ENCODE peak calls at places on chromosome 1, in eight cellular contexts. N is body of pancreas, X is fibroblast of lung, T is breast epithelium, G is psoas muscle, S is transverse colon, H is AG04450, Y is neural progenitor cell. C is an unnamed sample.

GRCh38 chr1:60458111-60458510 is 384.5 kb upstream of the C1orf87 start:
- DNase-seq in X (no peak), G (no peak), S (no peak), N (no peak), Y (no peak), H (no peak), T (no peak), C (no peak)

GRCh38 chr1:246324711-246325110 is 182.4 kb downstream of the SMYD3 start:
- DNase-seq in X (peak; percentile 48), H (no peak), T (no peak), Y (peak; percentile 14), N (no peak), G (no peak), S (no peak), C (no peak)

GRCh38 chr1:227893696-227894305 is 53.9 kb downstream of the WNT9A start:
- DNase-seq in N (peak; percentile 5), H (no peak), G (no peak), S (no peak), T (peak; percentile 57), X (no peak), Y (peak; percentile 2), C (peak; percentile 32)

GRCh38 chr1:30179942-30180543 is 543.3 kb downstream of the MATN1 start:
- DNase-seq in G (no peak), H (no peak), T (no peak), N (no peak), S (no peak), Y (no peak), X (no peak), C (no peak)

GRCh38 chr1:25661043-25661807 is 44.6 kb downstream of the MAN1C1 start:
- DNase-seq in H (no peak), Y (peak; percentile 58), S (no peak), X (no peak), T (no peak), G (no peak), N (no peak), C (no peak)

GRCh38 chr1:914253-914890 is 9.4 kb upstream of the SAMD11 start:
- DNase-seq in S (no peak), H (no peak), Y (no peak), T (no peak), G (peak; percentile 11), N (no peak), X (no peak), C (no peak)

GRCh38 chr1:119321661-119322419 is 46.7 kb upstream of the HAO2 start:
- DNase-seq in X (no peak), N (no peak), H (no peak), Y (no peak), T (no peak), G (no peak), S (no peak), C (no peak)

GRCh38 chr1:24961334-24961733 is 31.3 kb upstream of the RUNX3 start:
- DNase-seq in Y (no peak), X (no peak), G (no peak), N (no peak), T (no peak), H (no peak), S (no peak), C (no peak)

GRCh38 chr1:229563241-229563640 is 4.7 kb upstream of the ABCB10 start:
- DNase-seq in N (no peak), Y (peak; percentile 69), H (no peak), X (no peak), T (no peak), S (no peak), G (no peak), C (no peak)

GRCh38 chr1:115238336-115239147 is 99.5 kb downstream of the NGF start:
- DNase-seq in Y (no peak), T (no peak), N (peak; percentile 44), X (peak; percentile 39), G (no peak), S (no peak), H (no peak), C (no peak)

GRCh38 chr1:156004843-156005593 is 15.7 kb downstream of the SSR2 start:
- DNase-seq in H (no peak), S (peak; percentile 53), N (no peak), T (no peak), X (no peak), G (no peak), Y (no peak), C (no peak)

GRCh38 chr1:112172294-112172882 is 182.9 kb upstream of the KCND3 start:
- DNase-seq in H (peak; percentile 1), T (no peak), N (peak; percentile 51), X (peak; percentile 27), Y (peak; percentile 90), S (no peak), G (peak; percentile 17), C (peak; percentile 35)

GRCh38 chr1:3068400-3069361 is at the start of gene PRDM16:
- DNase-seq in Y (peak; percentile 89), G (peak; percentile 21), N (peak; percentile 74), S (no peak), X (peak; percentile 69), H (no peak), T (no peak), C (peak; percentile 84)

GRCh38 chr1:167602840-167603239 is 27.2 kb upstream of the RCSD1 start:
- DNase-seq in Y (no peak), T (no peak), G (no peak), N (no peak), X (no peak), S (no peak), H (no peak), C (no peak)

GRCh38 chr1:159929155-159930051 is 4.1 kb upstream of the TAGLN2 start:
- DNase-seq in N (peak; percentile 93), T (no peak), S (no peak), G (no peak), H (no peak), X (no peak), Y (peak; percentile 44), C (no peak)

GRCh38 chr1:168734946-168735345 is 5.9 kb upstream of the DPT start:
- DNase-seq in Y (no peak), T (no peak), H (no peak), X (no peak), S (no peak), G (no peak), N (no peak), C (no peak)

GRCh38 chr1:172343246-172344099 is 77.0 kb upstream of the C1orf105 start:
- DNase-seq in X (peak; percentile 91), N (no peak), S (no peak), G (no peak), T (no peak), Y (no peak), H (peak; percentile 69), C (no peak)

GRCh38 chr1:172347416-172347815 is 73.1 kb upstream of the C1orf105 start:
- DNase-seq in N (no peak), Y (no peak), H (no peak), X (no peak), G (no peak), T (no peak), S (no peak), C (no peak)

GRCh38 chr1:172344444-172344843 is 76.0 kb upstream of the C1orf105 start:
- DNase-seq in H (no peak), S (no peak), X (no peak), G (no peak), N (no peak), T (no peak), Y (no peak), C (no peak)

GRCh38 chr1:172342584-172343245 is 77.8 kb upstream of the C1orf105 start:
- DNase-seq in Y (no peak), G (no peak), S (no peak), H (no peak), T (no peak), X (peak; percentile 33), N (no peak), C (no peak)

DNA sequence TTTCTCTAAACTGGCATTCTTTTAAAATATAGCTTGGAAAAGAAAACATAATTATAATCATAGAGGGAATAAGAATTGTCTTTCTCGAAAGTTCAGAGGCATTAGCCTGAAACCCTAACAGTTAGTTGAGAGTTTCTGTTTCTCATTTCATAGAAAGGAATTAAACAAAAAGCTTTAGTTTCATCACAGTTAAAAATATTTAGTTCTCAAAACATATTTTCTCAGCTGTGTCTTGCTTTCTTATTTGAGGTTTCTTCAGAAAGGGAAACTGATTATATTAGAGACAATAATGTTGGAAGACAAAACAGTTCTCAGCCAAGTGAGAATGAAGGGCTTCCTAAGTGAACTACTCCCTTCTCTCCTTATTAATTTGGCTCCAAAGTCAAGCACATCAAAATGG is 75.4 kb upstream of the C1orf105 start:
- DNase-seq in X (no peak), S (no peak), G (no peak), N (no peak), Y (no peak), T (no peak), H (no peak), C (no peak)
- H3K27ac ChIP-seq in X (no peak overlapping the region), S (peak overlapping the region; percentile 72), G (no peak overlapping the region), N (no peak overlapping the region), Y (no peak overlapping the region), T (no peak overlapping the region), H (no peak overlapping the region), C (no peak overlapping the region)

GRCh38 chr1:56416385-56416972 is 162.9 kb downstream of the PLPP3 start:
- DNase-seq in G (no peak), T (no peak), H (no peak), Y (no peak), S (no peak), X (no peak), N (no peak), C (no peak)
- TF ChIP-seq CTCF in G (no peak), T (no peak), H (no peak), Y (no peak), S (no peak), X (peak; percentile 7), N (no peak), C (no peak)

GRCh38 chr1:214454619-214455396 is 96.6 kb downstream of the PTPN14 start:
- DNase-seq in S (no peak), Y (no peak), X (peak; percentile 86), N (peak; percentile 73), G (no peak), H (peak; percentile 68), T (no peak), C (no peak)
- H3K27ac ChIP-seq in S (no peak overlapping the region), Y (no peak overlapping the region), X (peak overlapping the region; percentile 32), N (peak overlapping the region; percentile 24), G (peak overlapping the region; percentile 75), H (peak overlapping the region; percentile 42), T (peak overlapping the region; percentile 8), C (no peak overlapping the region)

GRCh38 chr1:202750024-202750423 is 39.8 kb upstream of the SYT2 start:
- DNase-seq in X (no peak), Y (no peak), H (no peak), S (no peak), N (no peak), G (no peak), T (no peak), C (no peak)

GRCh38 chr1:202752799-202753198 is 42.5 kb upstream of the SYT2 start:
- DNase-seq in Y (no peak), T (no peak), X (no peak), S (no peak), N (no peak), H (peak; percentile 13), G (no peak), C (no peak)

GRCh38 chr1:202745313-202745888 is 35.1 kb upstream of the SYT2 start:
- DNase-seq in N (no peak), H (no peak), Y (no peak), X (no peak), S (no peak), G (no peak), T (no peak), C (no peak)

DNA sequence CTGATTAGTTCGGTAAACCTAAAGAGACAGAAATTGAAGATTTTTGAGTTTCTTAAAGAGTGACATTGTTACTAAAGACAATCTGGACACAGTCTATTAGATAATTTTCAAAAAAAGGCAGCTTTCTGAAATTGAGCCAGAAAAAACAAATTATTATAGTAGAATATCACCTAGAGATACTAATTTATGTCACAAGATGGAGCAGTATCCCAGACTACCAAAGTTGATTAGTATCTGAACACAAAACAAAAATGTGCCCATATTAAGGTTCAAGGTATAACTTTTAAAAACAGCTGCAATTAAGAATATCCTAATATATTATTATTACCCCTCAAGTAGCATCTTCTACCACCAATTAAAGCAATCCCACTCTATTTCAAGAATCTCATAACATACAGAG is 40.5 kb upstream of the SYT2 start:
- DNase-seq in T (no peak), S (no peak), N (no peak), X (no peak), Y (no peak), H (no peak), G (no peak), C (no peak)
- TF ChIP-seq CTCF in T (no peak), S (peak; percentile 5), N (no peak), X (no peak), Y (no peak), H (no peak), G (peak; percentile 18), C (no peak)

C was measured in tibial artery.